ENCODE peak calls at places on chromosomes 11 and 22, in eight cellular contexts. V, M, N, Y, G, K, Q and W are unnamed samples.

GRCh38 chr11:122664188-122664587 is 8.7 kb downstream of the UBASH3B start:
- DNase-seq in V (no peak), M (no peak), N (no peak), Y (no peak), G (no peak), K (no peak), Q (no peak), W (no peak)

GRCh38 chr11:8310743-8311298 is 47.1 kb upstream of the LMO1 start:
- DNase-seq in V (no peak), M (no peak), N (no peak), Y (no peak), G (no peak), K (no peak), Q (no peak), W (no peak)

GRCh38 chr22:19958083-19959042 is 16.7 kb upstream of the TXNRD2 start:
- DNase-seq in V (no peak), M (no peak), N (no peak), Y (no peak), G (no peak), K (no peak), Q (no peak), W (no peak)

GRCh38 chr22:49730656-49731055 is 97.0 kb downstream of the BRD1 start:
- DNase-seq in V (no peak), M (no peak), N (peak), Y (no peak), G (no peak), K (no peak), Q (no peak), W (no peak)

GRCh38 chr11:3111919-3112690 is 53.0 kb downstream of the OSBPL5 start:
- DNase-seq in V (no peak), M (no peak), N (no peak), Y (no peak), G (no peak), K (no peak), Q (no peak), W (no peak)

GRCh38 chr11:61053198-61053597 is 49.1 kb upstream of the CD5 start:
- DNase-seq in V (no peak), M (no peak), N (no peak), Y (no peak), G (no peak), K (no peak), Q (no peak), W (no peak)

GRCh38 chr11:18285841-18286240 is 19.8 kb downstream of the SAA1 start:
- DNase-seq in V (no peak), M (no peak), N (no peak), Y (no peak), G (no peak), K (no peak), Q (no peak), W (no peak)

GRCh38 chr22:39534591-39535301 is 2.2 kb upstream of the RPS19BP1 start:
- DNase-seq in V (peak), M (peak), N (peak), Y (peak), G (peak), K (peak), Q (peak), W (peak)

GRCh38 chr11:90310210-90310609 is 87.4 kb upstream of the CHORDC1 start:
- DNase-seq in V (no peak), M (no peak), N (no peak), Y (no peak), G (no peak), K (no peak), Q (no peak), W (no peak)

GRCh38 chr22:44616461-44616860 is 85.5 kb upstream of the PRR5 start:
- DNase-seq in V (no peak), M (no peak), N (no peak), Y (no peak), G (no peak), K (no peak), Q (no peak), W (no peak)

GRCh38 chr22:50269573-50270301 is 443 bp downstream of the MAPK11 start:
- DNase-seq in V (peak), M (no peak), N (no peak), Y (no peak), G (peak), K (no peak), Q (peak), W (no peak)

GRCh38 chr11:63937713-63938480 is 905 bp upstream of the NAA40 start:
- DNase-seq in V (no peak), M (peak), N (no peak), Y (no peak), G (no peak), K (peak), Q (no peak), W (no peak)

GRCh38 chr22:38943181-38943580 is 14.2 kb upstream of the APOBEC3A start:
- DNase-seq in V (no peak), M (peak), N (peak), Y (no peak), G (no peak), K (no peak), Q (no peak), W (no peak)

GRCh38 chr11:112292785-112293407 is 32.2 kb upstream of the PLET1 start:
- DNase-seq in V (no peak), M (no peak), N (peak), Y (no peak), G (peak), K (no peak), Q (peak), W (no peak)

GRCh38 chr22:37749831-37750595 is 53.2 kb downstream of the TRIOBP start:
- DNase-seq in V (no peak), M (no peak), N (no peak), Y (no peak), G (peak), K (no peak), Q (no peak), W (no peak)

GRCh38 chr11:15603208-15603607 is 488.5 kb downstream of the INSC start:
- DNase-seq in V (no peak), M (no peak), N (no peak), Y (no peak), G (no peak), K (no peak), Q (no peak), W (no peak)

GRCh38 chr11:134170909-134171281 is 52.9 kb downstream of the NCAPD3 start:
- DNase-seq in V (no peak), M (no peak), N (no peak), Y (no peak), G (no peak), K (no peak), Q (no peak), W (no peak)

GRCh38 chr11:15944460-15944859 is 411.9 kb downstream of the SOX6 start:
- DNase-seq in V (no peak), M (peak), N (peak), Y (no peak), G (no peak), K (no peak), Q (no peak), W (no peak)

GRCh38 chr22:28369849-28370248 is 309.8 kb downstream of the TTC28 start:
- DNase-seq in V (no peak), M (peak), N (no peak), Y (no peak), G (no peak), K (no peak), Q (no peak), W (no peak)

GRCh38 chr11:83628622-83629347 is 342.6 kb upstream of the CCDC90B start:
- DNase-seq in V (no peak), M (no peak), N (no peak), Y (no peak), G (no peak), K (no peak), Q (no peak), W (no peak)

GRCh38 chr11:44525473-44526252 is 39.8 kb upstream of the CD82 start:
- DNase-seq in V (no peak), M (no peak), N (no peak), Y (no peak), G (no peak), K (no peak), Q (no peak), W (no peak)

GRCh38 chr11:69386594-69387408 is 92.8 kb downstream of the MYEOV start:
- DNase-seq in V (no peak), M (no peak), N (no peak), Y (no peak), G (no peak), K (no peak), Q (no peak), W (no peak)

GRCh38 chr11:117921893-117922292 is 7.3 kb downstream of the TMPRSS13 start:
- DNase-seq in V (no peak), M (no peak), N (no peak), Y (no peak), G (no peak), K (no peak), Q (no peak), W (no peak)

GRCh38 chr22:49396817-49397216 is 430.9 kb downstream of the BRD1 start:
- DNase-seq in V (no peak), M (no peak), N (no peak), Y (no peak), G (no peak), K (no peak), Q (peak), W (no peak)

GRCh38 chr11:118768715-118769114 is 22.2 kb downstream of the DDX6 start:
- DNase-seq in V (no peak), M (no peak), N (no peak), Y (no peak), G (no peak), K (no peak), Q (no peak), W (no peak)

GRCh38 chr11:78195917-78196545 is 7.3 kb downstream of the USP35 start:
- DNase-seq in V (no peak), M (no peak), N (no peak), Y (no peak), G (no peak), K (no peak), Q (no peak), W (no peak)

GRCh38 chr11:67309166-67309565 is 5.8 kb downstream of the SSH3 start:
- DNase-seq in V (no peak), M (no peak), N (no peak), Y (no peak), G (no peak), K (no peak), Q (no peak), W (no peak)

GRCh38 chr11:73870261-73870660 is 6.4 kb downstream of the COA4 start:
- DNase-seq in V (no peak), M (no peak), N (no peak), Y (no peak), G (no peak), K (no peak), Q (no peak), W (no peak)

GRCh38 chr11:115760528-115760837 is 256.3 kb upstream of the CADM1 start:
- DNase-seq in V (no peak), M (peak), N (no peak), Y (no peak), G (peak), K (no peak), Q (no peak), W (no peak)

GRCh38 chr11:34044664-34045485 is 6.7 kb upstream of the CAPRIN1 start:
- DNase-seq in V (no peak), M (peak), N (no peak), Y (no peak), G (peak), K (no peak), Q (no peak), W (no peak)

GRCh38 chr11:127050141-127050632 is 49.6 kb upstream of the KIRREL3 start:
- DNase-seq in V (no peak), M (no peak), N (no peak), Y (no peak), G (no peak), K (no peak), Q (no peak), W (no peak)

GRCh38 chr11:132072044-132072879 is 701.8 kb downstream of the NTM start:
- DNase-seq in V (no peak), M (no peak), N (no peak), Y (no peak), G (peak), K (no peak), Q (peak), W (no peak)